ENCODE peak calls at places on chromosomes 3 and 15, in ten cellular contexts. Y is mucosa of gallbladder; L is NCI-H345; J is C1 segment of cervical spinal cord; H is neural crest cell; V is tibial artery; P is H7; Z is stimulated activated naive CD8-positive, alpha-beta T cell treated with anti-CD3 and anti-CD28 coated beads, Interleukin-15, Interleukin-2, amounts not matched to agents 100 U/mL and 50 U/mL, for 24 hours; K is T follicular helper cell; G is activated CD4-positive, CD25-positive, alpha-beta regulatory T cell treated with anti-CD3 and anti-CD28 coated beads, Interleukin-2, amount 50 U/mL, for 72 hours. M is an unnamed sample.

GRCh38 chr15:65766422-65767263 is 25.4 kb downstream of the DENND4A start:
- DNase-seq in Y (no peak), L (peak), J (no peak), H (no peak), V (no peak), P (no peak), Z (no peak), K (no peak), G (no peak), M (no peak)

GRCh38 chr15:31453558-31454318 is 127.1 kb downstream of the KLF13 start:
- DNase-seq in Y (no peak), L (no peak), J (no peak), H (no peak), V (no peak), P (no peak), Z (peak), K (no peak), G (peak), M (no peak)

GRCh38 chr3:31219131-31219843 is 313.4 kb upstream of the STT3B start:
- DNase-seq in Y (no peak), L (no peak), J (no peak), H (no peak), V (no peak), P (no peak), Z (no peak), K (no peak), G (no peak), M (no peak)

GRCh38 chr15:69523010-69524001 is 70.7 kb downstream of the RPLP1 start:
- DNase-seq in Y (peak), L (peak), J (no peak), H (peak), V (peak), P (peak), Z (peak), K (peak), G (peak), M (peak)

GRCh38 chr15:80904941-80905532 is 84.6 kb downstream of the MESD start:
- DNase-seq in Y (no peak), L (no peak), J (no peak), H (no peak), V (no peak), P (no peak), Z (no peak), K (no peak), G (no peak), M (no peak)

GRCh38 chr3:151584603-151585002 is 123.7 kb upstream of the IGSF10 start:
- DNase-seq in Y (no peak), L (no peak), J (no peak), H (no peak), V (no peak), P (no peak), Z (no peak), K (no peak), G (no peak), M (no peak)

GRCh38 chr15:49495993-49496747 is 73.1 kb downstream of the FGF7 start:
- DNase-seq in Y (no peak), L (no peak), J (no peak), H (no peak), V (no peak), P (no peak), Z (no peak), K (no peak), G (no peak), M (no peak)

GRCh38 chr15:81779181-81779580 is 266.6 kb downstream of the MEX3B start:
- DNase-seq in Y (no peak), L (no peak), J (no peak), H (no peak), V (no peak), P (no peak), Z (no peak), K (no peak), G (no peak), M (no peak)

GRCh38 chr3:35745802-35746484 is 106.6 kb downstream of the ARPP21 start:
- DNase-seq in Y (no peak), L (no peak), J (no peak), H (no peak), V (no peak), P (no peak), Z (no peak), K (no peak), G (no peak), M (no peak)

GRCh38 chr3:139020036-139020867 is 474 bp downstream of the PRR23B start:
- DNase-seq in Y (no peak), L (no peak), J (no peak), H (no peak), V (no peak), P (no peak), Z (no peak), K (no peak), G (no peak), M (no peak)

GRCh38 chr15:34116620-34117019 is 14.7 kb downstream of the PGBD4 start:
- DNase-seq in Y (no peak), L (no peak), J (no peak), H (no peak), V (no peak), P (no peak), Z (no peak), K (no peak), G (no peak), M (no peak)

GRCh38 chr3:16800361-16800760 is 84.4 kb upstream of the PLCL2 start:
- DNase-seq in Y (no peak), L (no peak), J (no peak), H (no peak), V (no peak), P (no peak), Z (no peak), K (no peak), G (no peak), M (no peak)

GRCh38 chr3:131591394-131591990 is 88.7 kb upstream of the MRPL3 start:
- DNase-seq in Y (no peak), L (no peak), J (no peak), H (no peak), V (no peak), P (no peak), Z (no peak), K (no peak), G (no peak), M (no peak)

M was measured in posterior cingulate gyrus.